ENCODE peak calls at places on chromosomes 5 and 9, in eight cellular contexts. One of them, this sample, is unnamed.

GRCh38 chr5:157563373-157564148 is 12.0 kb downstream of the ADAM19 start:
- DNase-seq in transverse colon: no peak
- DNase-seq in fibroblast of villous mesenchyme: no peak
- DNase-seq in foreskin fibroblast: no peak
- DNase-seq in HFF-Myc: no peak
- DNase-seq in CD8-positive, alpha-beta T cell: no peak
- DNase-seq in neuronal stem cell: no peak
- DNase-seq in GM23248: peak; percentile 83
- DNase-seq in this sample: peak; percentile 81

GRCh38 chr9:103617046-103617445 is 477.1 kb upstream of the SMC2 start:
- DNase-seq in CD8-positive, alpha-beta T cell: no peak
- DNase-seq in GM23248: no peak
- DNase-seq in transverse colon: no peak
- DNase-seq in fibroblast of villous mesenchyme: no peak
- DNase-seq in HFF-Myc: no peak
- DNase-seq in neuronal stem cell: no peak
- DNase-seq in foreskin fibroblast: no peak
- DNase-seq in this sample: no peak

GRCh38 chr9:104386425-104387069 is 117.5 kb upstream of the OR13F1 start:
- DNase-seq in neuronal stem cell: peak; percentile 18
- DNase-seq in foreskin fibroblast: peak; percentile 1
- DNase-seq in GM23248: peak; percentile 65
- DNase-seq in HFF-Myc: peak; percentile 2
- DNase-seq in fibroblast of villous mesenchyme: peak; percentile 37
- DNase-seq in CD8-positive, alpha-beta T cell: no peak
- DNase-seq in transverse colon: no peak
- DNase-seq in this sample: peak; percentile 75

GRCh38 chr9:108517591-108518365 is 338.0 kb downstream of the ACTL7B start:
- DNase-seq in fibroblast of villous mesenchyme: no peak
- DNase-seq in CD8-positive, alpha-beta T cell: no peak
- DNase-seq in neuronal stem cell: no peak
- DNase-seq in HFF-Myc: no peak
- DNase-seq in GM23248: peak; percentile 13
- DNase-seq in foreskin fibroblast: no peak
- DNase-seq in transverse colon: no peak
- DNase-seq in this sample: no peak

GRCh38 chr9:92798358-92798757 is 33.7 kb upstream of the BICD2 start:
- DNase-seq in CD8-positive, alpha-beta T cell: no peak
- DNase-seq in transverse colon: no peak
- DNase-seq in fibroblast of villous mesenchyme: no peak
- DNase-seq in HFF-Myc: no peak
- DNase-seq in neuronal stem cell: no peak
- DNase-seq in foreskin fibroblast: no peak
- DNase-seq in GM23248: no peak
- DNase-seq in this sample: no peak

GRCh38 chr9:133332381-133332730 is 3.6 kb downstream of the SURF6 start:
- DNase-seq in CD8-positive, alpha-beta T cell: no peak
- DNase-seq in HFF-Myc: no peak
- DNase-seq in GM23248: no peak
- DNase-seq in neuronal stem cell: no peak
- DNase-seq in transverse colon: no peak
- DNase-seq in fibroblast of villous mesenchyme: no peak
- DNase-seq in foreskin fibroblast: no peak
- DNase-seq in this sample: no peak

GRCh38 chr9:126625329-126626116 is 11.8 kb downstream of the LMX1B start:
- DNase-seq in foreskin fibroblast: no peak
- DNase-seq in GM23248: no peak
- DNase-seq in neuronal stem cell: no peak
- DNase-seq in HFF-Myc: no peak
- DNase-seq in transverse colon: no peak
- DNase-seq in CD8-positive, alpha-beta T cell: no peak
- DNase-seq in fibroblast of villous mesenchyme: no peak
- DNase-seq in this sample: no peak

GRCh38 chr5:180825768-180826525 is 23.3 kb upstream of the MGAT1 start:
- DNase-seq in foreskin fibroblast: peak; percentile 86
- DNase-seq in CD8-positive, alpha-beta T cell: no peak
- DNase-seq in neuronal stem cell: no peak
- DNase-seq in transverse colon: peak; percentile 65
- DNase-seq in GM23248: peak; percentile 76
- DNase-seq in fibroblast of villous mesenchyme: peak; percentile 47
- DNase-seq in HFF-Myc: no peak
- DNase-seq in this sample: peak; percentile 73

GRCh38 chr5:9832921-9833320 is 202.8 kb upstream of the TAS2R1 start:
- DNase-seq in HFF-Myc: no peak
- DNase-seq in neuronal stem cell: no peak
- DNase-seq in fibroblast of villous mesenchyme: no peak
- DNase-seq in transverse colon: no peak
- DNase-seq in CD8-positive, alpha-beta T cell: no peak
- DNase-seq in GM23248: no peak
- DNase-seq in foreskin fibroblast: no peak
- DNase-seq in this sample: no peak

GRCh38 chr9:114689813-114690212 is 7.8 kb upstream of the TEX48 start:
- DNase-seq in HFF-Myc: no peak
- DNase-seq in CD8-positive, alpha-beta T cell: no peak
- DNase-seq in foreskin fibroblast: no peak
- DNase-seq in GM23248: no peak
- DNase-seq in fibroblast of villous mesenchyme: no peak
- DNase-seq in transverse colon: no peak
- DNase-seq in neuronal stem cell: no peak
- DNase-seq in this sample: no peak
- H3K4me3 ChIP-seq in HFF-Myc: no peak overlapping the region
- H3K4me3 ChIP-seq in CD8-positive, alpha-beta T cell: no peak overlapping the region
- H3K4me3 ChIP-seq in foreskin fibroblast: no peak overlapping the region
- H3K4me3 ChIP-seq in GM23248: no peak overlapping the region
- H3K4me3 ChIP-seq in fibroblast of villous mesenchyme: no peak overlapping the region
- H3K4me3 ChIP-seq in transverse colon: no peak overlapping the region
- H3K4me3 ChIP-seq in neuronal stem cell: no peak overlapping the region
- H3K4me3 ChIP-seq in this sample: no peak overlapping the region

DNA sequence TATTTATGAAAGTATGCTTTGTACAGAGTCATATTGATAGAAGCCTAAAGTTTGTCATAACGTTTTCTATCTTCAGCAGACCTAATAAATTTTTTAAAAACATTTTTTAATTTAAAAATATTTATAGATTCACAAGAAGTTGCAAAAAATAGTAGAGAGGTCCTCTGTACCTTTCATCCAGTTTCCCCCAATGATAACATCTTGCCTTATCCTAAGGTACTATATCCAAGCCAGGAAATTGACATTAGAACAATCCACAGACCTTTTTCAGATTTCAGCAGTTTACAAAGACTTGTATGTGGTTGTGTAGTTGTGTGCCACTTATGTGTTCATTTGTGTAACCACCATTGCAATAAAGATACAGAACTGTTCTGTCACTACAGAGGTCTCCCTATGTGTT is 88.5 kb downstream of the SLC12A2 start:
- DNase-seq in transverse colon: no peak
- DNase-seq in CD8-positive, alpha-beta T cell: no peak
- DNase-seq in neuronal stem cell: no peak
- DNase-seq in HFF-Myc: no peak
- DNase-seq in GM23248: no peak
- DNase-seq in foreskin fibroblast: no peak
- DNase-seq in fibroblast of villous mesenchyme: no peak
- DNase-seq in this sample: no peak
- H3K4me3 ChIP-seq in transverse colon: no peak overlapping the region
- H3K4me3 ChIP-seq in CD8-positive, alpha-beta T cell: no peak overlapping the region
- H3K4me3 ChIP-seq in neuronal stem cell: no peak overlapping the region
- H3K4me3 ChIP-seq in HFF-Myc: no peak overlapping the region
- H3K4me3 ChIP-seq in GM23248: no peak overlapping the region
- H3K4me3 ChIP-seq in foreskin fibroblast: no peak overlapping the region
- H3K4me3 ChIP-seq in fibroblast of villous mesenchyme: no peak overlapping the region
- H3K4me3 ChIP-seq in this sample: no peak overlapping the region

DNA sequence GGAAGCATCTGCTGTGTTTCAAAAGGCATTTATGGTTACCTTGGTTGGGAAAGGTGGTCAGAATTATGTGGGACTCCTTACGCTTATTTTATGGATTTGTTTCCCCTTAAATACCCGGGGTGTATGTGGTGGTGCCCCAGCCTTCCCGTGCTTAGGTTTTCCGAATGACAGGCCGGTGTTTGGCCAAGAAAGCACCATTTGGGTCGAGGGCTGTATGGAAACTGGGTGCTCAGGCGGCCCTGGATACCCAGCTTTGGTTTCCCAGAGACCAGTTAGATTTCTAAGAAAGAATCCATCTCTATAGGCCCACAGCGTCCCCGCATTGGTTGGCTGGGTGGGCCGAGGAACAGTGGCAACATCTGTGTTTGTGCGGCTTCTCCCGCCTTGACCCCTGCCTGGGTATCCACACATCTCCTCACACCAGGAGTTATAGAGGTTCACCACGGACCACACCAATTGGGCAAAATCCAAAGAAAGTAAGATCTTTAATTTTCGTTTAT is 868 bp downstream of the ARHGEF28 start:
- DNase-seq in foreskin fibroblast: no peak
- DNase-seq in GM23248: no peak
- DNase-seq in HFF-Myc: no peak
- DNase-seq in transverse colon: no peak
- DNase-seq in neuronal stem cell: no peak
- DNase-seq in CD8-positive, alpha-beta T cell: no peak
- DNase-seq in fibroblast of villous mesenchyme: no peak
- DNase-seq in this sample: no peak
- H3K4me3 ChIP-seq in foreskin fibroblast: peak overlapping the region; percentile 74
- H3K4me3 ChIP-seq in GM23248: peak overlapping the region; percentile 91
- H3K4me3 ChIP-seq in HFF-Myc: peak overlapping the region; percentile 69
- H3K4me3 ChIP-seq in transverse colon: no peak overlapping the region
- H3K4me3 ChIP-seq in neuronal stem cell: no peak overlapping the region
- H3K4me3 ChIP-seq in CD8-positive, alpha-beta T cell: peak overlapping the region; percentile 27
- H3K4me3 ChIP-seq in fibroblast of villous mesenchyme: peak overlapping the region; percentile 83
- H3K4me3 ChIP-seq in this sample: peak overlapping the region; percentile 84

DNA sequence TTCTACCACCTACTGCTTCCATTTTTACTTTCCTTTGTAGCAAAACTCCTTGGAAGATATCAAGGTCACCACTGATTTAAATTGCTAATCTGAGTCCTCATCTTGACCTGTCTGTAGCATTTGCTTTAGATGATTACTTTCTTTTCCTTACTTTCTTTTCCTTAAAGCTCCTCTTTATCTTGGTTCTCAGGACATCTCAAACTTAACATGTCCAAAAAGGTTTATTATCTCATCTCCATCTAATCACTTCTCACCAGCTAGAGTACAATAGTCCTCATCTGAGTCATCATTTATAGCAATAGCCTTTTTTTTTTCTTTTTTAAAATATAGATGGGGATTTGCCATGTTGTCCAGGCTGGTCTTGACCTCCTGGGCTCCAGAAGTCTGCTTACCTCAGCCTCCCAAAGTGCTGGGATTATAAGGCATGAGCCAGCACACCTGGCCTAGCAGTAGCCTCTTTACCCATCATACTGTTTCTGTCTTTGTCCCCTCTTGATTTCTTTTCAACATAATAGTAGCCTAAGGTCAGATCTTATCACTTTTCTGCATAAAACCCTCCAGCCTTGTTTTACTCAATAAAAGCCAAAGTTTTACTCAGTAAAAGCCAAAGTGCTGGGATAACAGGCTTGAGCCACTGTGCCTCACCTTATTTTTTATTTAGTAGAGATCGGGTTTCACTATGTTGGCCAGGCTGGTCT is 32.9 kb upstream of the GPR21 start:
- DNase-seq in fibroblast of villous mesenchyme: no peak
- DNase-seq in CD8-positive, alpha-beta T cell: no peak
- DNase-seq in transverse colon: no peak
- DNase-seq in foreskin fibroblast: no peak
- DNase-seq in HFF-Myc: no peak
- DNase-seq in GM23248: peak; percentile 17
- DNase-seq in neuronal stem cell: no peak
- DNase-seq in this sample: no peak
- H3K4me3 ChIP-seq in fibroblast of villous mesenchyme: no peak overlapping the region
- H3K4me3 ChIP-seq in CD8-positive, alpha-beta T cell: no peak overlapping the region
- H3K4me3 ChIP-seq in transverse colon: no peak overlapping the region
- H3K4me3 ChIP-seq in foreskin fibroblast: no peak overlapping the region
- H3K4me3 ChIP-seq in HFF-Myc: no peak overlapping the region
- H3K4me3 ChIP-seq in GM23248: no peak overlapping the region
- H3K4me3 ChIP-seq in neuronal stem cell: no peak overlapping the region
- H3K4me3 ChIP-seq in this sample: no peak overlapping the region

DNA sequence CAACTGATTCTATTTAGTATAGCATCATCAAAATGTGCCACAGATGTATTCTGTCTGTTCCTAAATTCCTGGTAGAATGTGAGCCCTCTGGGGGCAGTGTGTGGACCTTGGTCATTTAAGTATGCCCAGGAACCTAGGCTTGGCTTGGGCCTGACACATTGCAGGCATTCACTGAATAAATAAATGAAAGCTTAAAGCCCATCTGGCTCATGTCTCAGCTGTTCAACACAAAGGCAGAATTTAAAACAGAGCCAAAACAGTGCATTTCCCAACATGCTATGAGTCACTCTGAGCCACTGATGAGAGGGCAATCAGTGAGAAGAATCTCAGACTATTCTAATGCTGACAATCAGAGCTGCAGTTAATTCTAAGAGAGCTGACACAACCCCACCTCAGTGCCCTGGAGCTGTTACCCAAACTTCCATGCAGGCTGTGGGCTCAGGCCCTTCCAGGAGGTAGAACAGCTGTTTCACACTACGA is 8.1 kb downstream of the FAM193B start:
- DNase-seq in foreskin fibroblast: peak; percentile 98
- DNase-seq in HFF-Myc: peak; percentile 92
- DNase-seq in CD8-positive, alpha-beta T cell: no peak
- DNase-seq in neuronal stem cell: no peak
- DNase-seq in GM23248: peak; percentile 97
- DNase-seq in fibroblast of villous mesenchyme: peak; percentile 100
- DNase-seq in transverse colon: no peak
- DNase-seq in this sample: peak; percentile 98
- H3K4me3 ChIP-seq in foreskin fibroblast: no peak overlapping the region
- H3K4me3 ChIP-seq in HFF-Myc: no peak overlapping the region
- H3K4me3 ChIP-seq in CD8-positive, alpha-beta T cell: no peak overlapping the region
- H3K4me3 ChIP-seq in neuronal stem cell: no peak overlapping the region
- H3K4me3 ChIP-seq in GM23248: peak overlapping the region; percentile 24
- H3K4me3 ChIP-seq in fibroblast of villous mesenchyme: no peak overlapping the region
- H3K4me3 ChIP-seq in transverse colon: no peak overlapping the region
- H3K4me3 ChIP-seq in this sample: peak overlapping the region; percentile 65

GRCh38 chr5:73382412-73382795 is 66.2 kb downstream of the FOXD1 start:
- DNase-seq in HFF-Myc: no peak
- DNase-seq in neuronal stem cell: no peak
- DNase-seq in fibroblast of villous mesenchyme: no peak
- DNase-seq in GM23248: no peak
- DNase-seq in foreskin fibroblast: no peak
- DNase-seq in transverse colon: no peak
- DNase-seq in CD8-positive, alpha-beta T cell: no peak
- DNase-seq in this sample: no peak
- H3K4me3 ChIP-seq in HFF-Myc: no peak overlapping the region
- H3K4me3 ChIP-seq in neuronal stem cell: no peak overlapping the region
- H3K4me3 ChIP-seq in fibroblast of villous mesenchyme: no peak overlapping the region
- H3K4me3 ChIP-seq in GM23248: no peak overlapping the region
- H3K4me3 ChIP-seq in foreskin fibroblast: no peak overlapping the region
- H3K4me3 ChIP-seq in transverse colon: no peak overlapping the region
- H3K4me3 ChIP-seq in CD8-positive, alpha-beta T cell: no peak overlapping the region
- H3K4me3 ChIP-seq in this sample: peak overlapping the region; percentile 26

This sample was measured in adipocyte.